ENCODE peak calls at places on chromosomes 4 and X, in four cellular contexts. One of them, this sample, is unnamed.
A peak's percentile ranks its signal among the peaks of the same experiment; 100 is the strongest.

GRCh38 chr4:687048-687974 is 1.6 kb downstream of the SLC49A3 start:
- DNase-seq in neuronal stem cell: no peak
- DNase-seq in trophoblast cell: peak; percentile 92
- DNase-seq in IMR-90: peak; percentile 77
- DNase-seq in this sample: peak; percentile 69

GRCh38 chr4:13700196-13701140 is 72.9 kb upstream of the BOD1L1 start:
- DNase-seq in trophoblast cell: no peak
- DNase-seq in IMR-90: peak; percentile 91
- DNase-seq in neuronal stem cell: no peak
- DNase-seq in this sample: no peak

GRCh38 chr4:88244821-88245579 is 39.4 kb downstream of the PPM1K start:
- DNase-seq in neuronal stem cell: no peak
- DNase-seq in trophoblast cell: no peak
- DNase-seq in IMR-90: no peak
- DNase-seq in this sample: no peak

GRCh38 chrX:41145920-41146608 is 60.8 kb downstream of the USP9X start:
- DNase-seq in IMR-90: peak; percentile 92
- DNase-seq in trophoblast cell: peak; percentile 3
- DNase-seq in neuronal stem cell: no peak
- DNase-seq in this sample: no peak

GRCh38 chr4:5133933-5134594 is 82.8 kb downstream of the STK32B start:
- DNase-seq in neuronal stem cell: no peak
- DNase-seq in trophoblast cell: no peak
- DNase-seq in IMR-90: no peak
- DNase-seq in this sample: peak; percentile 29

GRCh38 chrX:70480660-70481018 is 36.0 kb downstream of the DLG3 start:
- DNase-seq in neuronal stem cell: no peak
- DNase-seq in trophoblast cell: no peak
- DNase-seq in IMR-90: no peak
- DNase-seq in this sample: no peak

GRCh38 chr4:112514449-112515277 is 1.3 kb downstream of the NEUROG2 start:
- DNase-seq in trophoblast cell: peak; percentile 32
- DNase-seq in IMR-90: no peak
- DNase-seq in neuronal stem cell: peak; percentile 39
- DNase-seq in this sample: peak; percentile 39

GRCh38 chrX:261858-262390 is 19.3 kb upstream of the PLCXD1 start:
- DNase-seq in trophoblast cell: no peak
- DNase-seq in neuronal stem cell: no peak
- DNase-seq in IMR-90: no peak
- DNase-seq in this sample: peak; percentile 35

GRCh38 chrX:68098431-68098830 is 334.9 kb downstream of the OPHN1 start:
- DNase-seq in IMR-90: no peak
- DNase-seq in neuronal stem cell: no peak
- DNase-seq in trophoblast cell: no peak
- DNase-seq in this sample: no peak

GRCh38 chr4:10733486-10733885 is 48.9 kb upstream of the CLNK start:
- DNase-seq in neuronal stem cell: no peak
- DNase-seq in IMR-90: no peak
- DNase-seq in trophoblast cell: no peak
- DNase-seq in this sample: no peak

GRCh38 chr4:168039593-168039992 is 52.7 kb upstream of the ANXA10 start:
- DNase-seq in trophoblast cell: no peak
- DNase-seq in neuronal stem cell: no peak
- DNase-seq in IMR-90: no peak
- DNase-seq in this sample: peak; percentile 15

GRCh38 chr4:152290522-152290921 is 245.4 kb downstream of the FBXW7 start:
- DNase-seq in IMR-90: no peak
- DNase-seq in trophoblast cell: peak; percentile 35
- DNase-seq in neuronal stem cell: no peak
- DNase-seq in this sample: no peak

GRCh38 chr4:85790582-85790981 is 315.6 kb downstream of the ARHGAP24 start:
- DNase-seq in IMR-90: peak; percentile 79
- DNase-seq in trophoblast cell: no peak
- DNase-seq in neuronal stem cell: no peak
- DNase-seq in this sample: no peak

GRCh38 chr4:153451931-153452660 is 14.1 kb upstream of the TMEM131L start:
- DNase-seq in neuronal stem cell: no peak
- DNase-seq in IMR-90: no peak
- DNase-seq in trophoblast cell: no peak
- DNase-seq in this sample: peak; percentile 91

GRCh38 chrX:130715299-130715698 is 187.7 kb downstream of the ENOX2 start:
- DNase-seq in trophoblast cell: no peak
- DNase-seq in IMR-90: peak; percentile 22
- DNase-seq in neuronal stem cell: no peak
- DNase-seq in this sample: no peak

GRCh38 chr4:153522800-153523089 is 56.6 kb downstream of the TMEM131L start:
- DNase-seq in IMR-90: no peak
- DNase-seq in neuronal stem cell: no peak
- DNase-seq in trophoblast cell: peak; percentile 10
- DNase-seq in this sample: no peak

GRCh38 chr4:136558940-136559494 is 973.3 kb downstream of the PCDH18 start:
- DNase-seq in neuronal stem cell: no peak
- DNase-seq in trophoblast cell: no peak
- DNase-seq in IMR-90: no peak
- DNase-seq in this sample: peak; percentile 4

GRCh38 chrX:43068639-43069038 is 290.7 kb upstream of the PPP1R2C start:
- DNase-seq in neuronal stem cell: no peak
- DNase-seq in trophoblast cell: no peak
- DNase-seq in IMR-90: no peak
- DNase-seq in this sample: no peak

GRCh38 chrX:130260316-130260715 is 8.4 kb downstream of the ZNF280C start:
- DNase-seq in IMR-90: peak; percentile 58
- DNase-seq in trophoblast cell: no peak
- DNase-seq in neuronal stem cell: no peak
- DNase-seq in this sample: no peak

GRCh38 chr4:1928356-1929235 is 57.4 kb downstream of the NSD2 start:
- DNase-seq in trophoblast cell: no peak
- DNase-seq in IMR-90: peak; percentile 27
- DNase-seq in neuronal stem cell: no peak
- DNase-seq in this sample: no peak

GRCh38 chrX:74579597-74580209 is 34.7 kb downstream of the RLIM start:
- DNase-seq in IMR-90: peak; percentile 14
- DNase-seq in neuronal stem cell: no peak
- DNase-seq in trophoblast cell: no peak
- DNase-seq in this sample: no peak

GRCh38 chr4:152999376-153000067 is 63.4 kb downstream of the FHDC1 start:
- DNase-seq in IMR-90: no peak
- DNase-seq in neuronal stem cell: no peak
- DNase-seq in trophoblast cell: no peak
- DNase-seq in this sample: no peak

GRCh38 chrX:74162199-74162598 is 141.8 kb upstream of the ZCCHC13 start:
- DNase-seq in neuronal stem cell: no peak
- DNase-seq in IMR-90: no peak
- DNase-seq in trophoblast cell: peak; percentile 23
- DNase-seq in this sample: no peak

GRCh38 chr4:182918044-182918607 is 940 bp upstream of the DCTD start:
- DNase-seq in trophoblast cell: peak; percentile 60
- DNase-seq in neuronal stem cell: no peak
- DNase-seq in IMR-90: no peak
- DNase-seq in this sample: no peak

GRCh38 chr4:2077537-2078460 is 18.7 kb downstream of the NAT8L start:
- DNase-seq in neuronal stem cell: no peak
- DNase-seq in IMR-90: no peak
- DNase-seq in trophoblast cell: no peak
- DNase-seq in this sample: no peak

GRCh38 chr4:156396534-156396933 is 442.9 kb upstream of the CTSO start:
- DNase-seq in trophoblast cell: no peak
- DNase-seq in IMR-90: no peak
- DNase-seq in neuronal stem cell: no peak
- DNase-seq in this sample: no peak

DNA sequence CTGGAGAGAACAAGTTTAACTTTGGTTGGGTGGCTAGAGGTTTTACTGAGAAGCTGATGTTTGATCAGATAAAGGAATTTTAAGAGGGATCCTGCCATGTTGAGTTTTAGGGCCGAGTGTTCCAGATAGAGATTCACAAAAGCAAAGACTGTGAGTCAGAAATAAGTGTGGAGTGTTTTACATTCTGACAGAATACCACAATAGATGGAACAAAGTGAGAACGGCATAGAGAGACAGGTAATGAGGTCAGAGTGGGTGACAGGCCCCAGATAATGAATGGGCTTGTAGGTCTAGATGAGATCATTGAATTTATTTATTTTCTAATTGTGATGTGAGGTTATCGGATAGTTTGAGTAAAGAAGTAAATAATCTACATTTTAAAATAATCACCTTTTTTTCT is 502.6 kb downstream of the EPHA5 start:
- DNase-seq in IMR-90: no peak
- DNase-seq in trophoblast cell: no peak
- DNase-seq in neuronal stem cell: no peak
- DNase-seq in this sample: no peak
- H3K4me3 ChIP-seq in IMR-90: no peak overlapping the region
- H3K4me3 ChIP-seq in trophoblast cell: no peak overlapping the region
- H3K4me3 ChIP-seq in neuronal stem cell: no peak overlapping the region
- H3K4me3 ChIP-seq in this sample: no peak overlapping the region

DNA sequence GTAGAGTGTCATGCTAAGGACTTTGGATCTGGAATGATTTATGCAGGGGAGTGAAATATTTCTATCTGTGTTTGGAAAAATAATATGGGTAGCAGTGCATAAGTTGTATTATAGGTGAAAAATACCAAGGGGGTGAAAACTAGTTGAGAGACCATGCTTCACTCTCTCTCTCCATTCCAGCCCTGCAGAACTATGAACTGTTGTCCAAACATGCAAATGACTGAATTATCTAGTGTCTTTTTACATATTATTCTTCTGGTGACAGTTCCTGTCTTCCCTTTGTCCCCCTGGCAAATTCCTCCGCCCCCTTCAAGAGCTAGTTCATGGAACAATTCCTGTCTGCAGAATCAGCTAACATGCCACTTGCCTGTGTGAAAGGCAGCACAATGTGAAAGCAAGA is 2.4 kb downstream of the PF4 start:
- DNase-seq in neuronal stem cell: no peak
- DNase-seq in IMR-90: no peak
- DNase-seq in trophoblast cell: no peak
- DNase-seq in this sample: no peak
- H2BK120ac ChIP-seq in neuronal stem cell: no peak overlapping the region
- H2BK120ac ChIP-seq in IMR-90: peak overlapping the region; percentile 60
- H2BK120ac ChIP-seq in trophoblast cell: no peak overlapping the region
- H2BK120ac ChIP-seq in this sample: no peak overlapping the region

DNA sequence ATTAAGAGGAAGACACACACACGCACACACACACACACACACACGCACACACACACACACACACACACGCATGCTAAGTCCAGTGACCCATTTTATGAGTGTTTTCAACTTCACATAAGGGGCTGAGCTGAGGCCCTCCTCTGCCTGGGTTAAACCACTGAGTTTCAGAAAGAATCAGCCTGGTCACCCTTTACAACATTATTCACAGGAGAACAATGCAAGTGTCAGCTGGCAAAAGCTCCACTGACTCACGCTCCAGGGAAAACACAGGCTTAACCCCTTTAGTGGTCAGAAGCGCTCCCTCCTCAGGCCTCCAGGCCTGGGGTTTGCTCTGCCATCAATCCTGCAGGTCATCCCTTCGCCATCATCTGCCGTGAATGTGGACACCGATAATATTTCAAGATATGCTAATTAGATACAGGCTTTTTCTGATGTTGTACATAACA is 46.9 kb downstream of the ACOX3 start:
- DNase-seq in IMR-90: peak; percentile 97
- DNase-seq in trophoblast cell: peak; percentile 90
- DNase-seq in neuronal stem cell: peak; percentile 61
- DNase-seq in this sample: peak; percentile 48
- H3K4me3 ChIP-seq in IMR-90: no peak overlapping the region
- H3K4me3 ChIP-seq in trophoblast cell: no peak overlapping the region
- H3K4me3 ChIP-seq in neuronal stem cell: no peak overlapping the region
- H3K4me3 ChIP-seq in this sample: no peak overlapping the region

GRCh38 chr4:57876934-57877554 is 766.9 kb upstream of the IGFBP7 start:
- DNase-seq in trophoblast cell: peak; percentile 81
- DNase-seq in IMR-90: no peak
- DNase-seq in neuronal stem cell: no peak
- DNase-seq in this sample: no peak
- H2BK120ac ChIP-seq in trophoblast cell: no peak overlapping the region
- H2BK120ac ChIP-seq in IMR-90: no peak overlapping the region
- H2BK120ac ChIP-seq in neuronal stem cell: no peak overlapping the region
- H2BK120ac ChIP-seq in this sample: no peak overlapping the region

DNA sequence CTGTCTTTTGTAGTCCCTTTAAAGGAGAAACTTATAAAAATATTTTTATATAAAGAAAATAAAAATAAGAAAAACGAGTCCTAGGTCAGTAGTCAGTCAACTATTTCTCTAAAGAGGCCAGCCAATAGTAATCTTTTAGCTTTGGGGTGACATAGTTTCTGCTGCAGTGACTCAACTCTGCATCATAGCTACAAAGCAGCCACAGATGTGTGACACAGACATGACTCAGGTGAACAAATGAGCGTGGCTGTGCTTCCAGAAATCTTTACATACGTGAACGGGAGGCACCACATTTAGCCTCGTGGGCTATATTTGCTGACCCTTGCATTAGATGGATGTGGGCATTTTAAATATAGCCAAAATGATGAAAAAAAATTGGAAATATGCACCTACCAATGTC is 1862.5 kb upstream of the TENM3 start:
- DNase-seq in IMR-90: peak; percentile 85
- DNase-seq in neuronal stem cell: no peak
- DNase-seq in trophoblast cell: no peak
- DNase-seq in this sample: no peak
- H3K4me3 ChIP-seq in IMR-90: no peak overlapping the region
- H3K4me3 ChIP-seq in neuronal stem cell: no peak overlapping the region
- H3K4me3 ChIP-seq in trophoblast cell: no peak overlapping the region
- H3K4me3 ChIP-seq in this sample: no peak overlapping the region

GRCh38 chrX:18886344-18887161 is 97.4 kb downstream of the PHKA2 start:
- DNase-seq in neuronal stem cell: peak; percentile 15
- DNase-seq in trophoblast cell: peak; percentile 89
- DNase-seq in IMR-90: peak; percentile 23
- DNase-seq in this sample: peak; percentile 80
- H2BK120ac ChIP-seq in neuronal stem cell: no peak overlapping the region
- H2BK120ac ChIP-seq in trophoblast cell: peak overlapping the region; percentile 4
- H2BK120ac ChIP-seq in IMR-90: peak overlapping the region; percentile 27
- H2BK120ac ChIP-seq in this sample: no peak overlapping the region

DNA sequence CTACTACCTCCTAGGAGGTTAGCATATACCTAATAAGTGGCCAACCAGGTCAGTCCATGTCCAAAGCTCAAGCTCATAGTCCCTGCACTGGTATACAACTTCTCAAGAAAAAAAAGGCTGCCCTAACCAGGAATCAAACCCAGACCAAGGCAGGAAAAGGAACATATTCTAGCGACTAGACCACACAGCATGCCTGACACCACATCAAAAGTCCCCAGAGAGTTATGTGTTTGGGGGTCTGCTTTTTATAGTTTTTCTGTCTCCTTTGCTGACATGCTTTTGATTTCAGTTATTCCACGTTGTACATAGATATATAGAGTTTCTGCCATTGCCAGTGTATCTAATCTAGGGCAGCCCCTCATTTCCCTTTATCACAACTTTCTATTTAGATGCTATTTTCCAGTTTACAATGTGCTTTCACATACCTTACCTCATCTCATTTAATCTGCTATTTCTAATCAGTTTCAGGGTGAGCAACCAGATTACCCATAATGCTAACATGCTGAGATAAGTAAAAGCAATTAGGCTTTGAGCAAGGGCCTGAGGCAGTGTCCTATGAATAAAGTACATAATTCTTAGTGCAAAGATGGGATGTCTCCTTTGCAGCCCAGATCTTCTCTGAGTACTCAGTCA is 17.8 kb downstream of the ARHGEF6 start:
- DNase-seq in trophoblast cell: no peak
- DNase-seq in IMR-90: no peak
- DNase-seq in neuronal stem cell: no peak
- DNase-seq in this sample: peak; percentile 35
- H3K4me3 ChIP-seq in trophoblast cell: no peak overlapping the region
- H3K4me3 ChIP-seq in IMR-90: no peak overlapping the region
- H3K4me3 ChIP-seq in neuronal stem cell: no peak overlapping the region
- H3K4me3 ChIP-seq in this sample: no peak overlapping the region

This sample was measured in mesendoderm.